ENCODE peak calls at places on chromosome 9, in four cellular contexts. W, S, I and B are unnamed samples. For H3K9me3, the result is how much of the 10 kb centered on the place peaks cover.

GRCh38 chr9:78013924-78014323 is 17.7 kb downstream of the GNAQ start:
- DNase-seq in I (no peak), W (no peak), S (no peak), B (no peak)

GRCh38 chr9:89670114-89670513 is 65.3 kb downstream of the GADD45G start:
- DNase-seq in W (no peak), I (no peak), S (no peak), B (no peak)

GRCh38 chr9:126109575-126109974 is 217.1 kb upstream of the MVB12B start:
- DNase-seq in W (no peak), I (no peak), S (no peak), B (no peak)

GRCh38 chr9:107472581-107473335 is 16.8 kb downstream of the KLF4 start:
- DNase-seq in I (no peak), W (no peak), S (peak), B (no peak)

GRCh38 chr9:111074395-111074794 is 36.1 kb upstream of the LPAR1 start:
- DNase-seq in W (no peak), I (no peak), S (no peak), B (no peak)

GRCh38 chr9:131735238-131736181 is 4.4 kb downstream of the RAPGEF1 start:
- DNase-seq in I (no peak), S (no peak), W (no peak), B (no peak)

GRCh38 chr9:123049589-123050222 is 16.2 kb downstream of the GPR21 start:
- DNase-seq in I (no peak), W (peak), S (no peak), B (no peak)

GRCh38 chr9:133115604-133116345 is 5.3 kb downstream of the RALGDS start:
- DNase-seq in S (no peak), I (no peak), W (no peak), B (peak)

GRCh38 chr9:37464426-37465248 is 613 bp downstream of the ZBTB5 start:
- DNase-seq in W (peak), I (no peak), S (no peak), B (peak)

GRCh38 chr9:86713456-86713855 is 233.8 kb downstream of the GAS1 start:
- DNase-seq in S (no peak), W (no peak), I (no peak), B (no peak)

GRCh38 chr9:130276121-130276520 is 10.6 kb downstream of the HMCN2 start:
- DNase-seq in I (no peak), S (no peak), W (no peak), B (no peak)

GRCh38 chr9:90053027-90053426 is 448.2 kb downstream of the GADD45G start:
- DNase-seq in W (no peak), I (peak), S (no peak), B (no peak)

GRCh38 chr9:16202913-16203734 is 650.3 kb downstream of the CCDC171 start:
- DNase-seq in W (no peak), I (no peak), S (peak), B (no peak)

GRCh38 chr9:123389070-123389469 is 33.1 kb downstream of the CRB2 start:
- DNase-seq in S (no peak), W (no peak), I (no peak), B (no peak)

GRCh38 chr9:105027082-105027481 is 99.1 kb upstream of the ABCA1 start:
- DNase-seq in S (no peak), W (no peak), I (no peak), B (no peak)

GRCh38 chr9:69564557-69564956 is 107.6 kb downstream of the APBA1 start:
- DNase-seq in I (no peak), W (no peak), S (no peak), B (no peak)

GRCh38 chr9:744790-745456 is 96.6 kb upstream of the DMRT1 start:
- DNase-seq in S (no peak), W (peak), I (no peak), B (peak)

GRCh38 chr9:78821126-78821822 is 524.3 kb downstream of the PSAT1 start:
- DNase-seq in W (no peak), I (no peak), S (peak), B (no peak)

GRCh38 chr9:93958875-93959682 is 3.9 kb upstream of the BARX1 start:
- DNase-seq in S (peak), I (no peak), W (no peak), B (no peak)

GRCh38 chr9:80881946-80882345 is 807.4 kb downstream of the TLE1 start:
- DNase-seq in W (no peak), S (peak), I (no peak), B (no peak)

GRCh38 chr9:124321416-124321815 is 63.7 kb downstream of the NEK6 start:
- DNase-seq in I (no peak), S (no peak), W (no peak), B (no peak)

GRCh38 chr9:93264338-93265125 is 80.6 kb downstream of the WNK2 start:
- DNase-seq in I (no peak), S (no peak), W (no peak), B (peak)

GRCh38 chr9:112179816-112180215 is 4.7 kb upstream of the SUSD1 start:
- DNase-seq in W (no peak), I (no peak), S (no peak), B (no peak)

GRCh38 chr9:98380065-98380681 is 124.7 kb upstream of the TBC1D2 start:
- DNase-seq in S (peak), I (peak), W (no peak), B (no peak)

GRCh38 chr9:129873563-129873962 is 38.3 kb downstream of the USP20 start:
- DNase-seq in S (no peak), I (no peak), W (no peak), B (no peak)

GRCh38 chr9:83920469-83920941 is 727 bp downstream of the KIF27 start:
- DNase-seq in I (peak), W (no peak), S (no peak), B (no peak)

DNA sequence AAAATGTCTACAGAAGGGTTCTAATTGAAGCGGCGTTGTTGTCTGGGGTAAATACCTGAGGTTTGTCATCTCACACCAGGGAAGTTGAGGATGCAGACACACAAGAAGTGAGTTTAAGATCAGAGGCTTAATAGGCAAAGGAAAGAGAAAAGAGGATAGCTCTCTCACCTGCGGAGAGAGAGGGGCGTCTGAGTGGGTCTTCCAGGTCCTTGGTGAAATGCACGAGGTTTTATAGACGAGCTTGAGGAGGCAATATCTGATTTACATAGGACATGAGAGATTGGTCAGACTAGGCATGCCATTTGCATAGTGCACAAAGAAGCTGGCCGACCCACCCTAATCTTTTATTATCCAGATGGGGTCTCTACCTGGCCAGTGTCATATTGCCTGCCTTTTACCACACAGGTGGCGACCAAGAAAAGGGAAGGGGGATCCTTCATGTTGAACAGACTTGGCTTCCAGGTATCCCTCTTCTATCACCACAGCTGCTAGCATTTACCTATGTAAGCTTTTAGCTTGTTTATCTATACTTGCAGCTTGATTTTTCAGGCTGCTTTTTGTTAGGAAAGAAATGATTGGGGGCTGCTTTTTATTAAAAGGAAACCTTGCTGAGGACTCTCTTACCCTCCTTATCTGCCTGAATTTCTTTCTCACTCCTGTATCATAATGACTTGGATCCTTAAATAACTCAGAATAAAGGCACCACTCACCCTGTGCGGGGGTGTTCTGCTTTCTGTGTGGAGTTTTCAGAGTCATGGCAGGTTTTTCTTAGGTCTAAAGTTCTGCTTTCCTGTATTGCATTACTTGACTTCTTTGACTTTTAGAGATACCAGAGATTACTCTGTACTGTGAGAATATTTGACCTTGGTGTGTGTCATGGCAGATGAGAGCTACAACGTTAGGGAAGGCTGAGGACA is 9.4 kb upstream of the GLT6D1 start:
- DNase-seq in I (no peak), W (no peak), S (peak), B (no peak)
- H3K9me3 ChIP-seq in I (under half), W (under half), S (under half), B (under half)

GRCh38 chr9:17246770-17247169 is 111.9 kb downstream of the CNTLN start:
- DNase-seq in S (no peak), W (no peak), I (no peak), B (no peak)

GRCh38 chr9:17251100-17251499 is 116.3 kb downstream of the CNTLN start:
- DNase-seq in S (no peak), W (no peak), I (no peak), B (no peak)
- H3K9me3 ChIP-seq in S (under half), W (half or more), I (under half), B (under half)

DNA sequence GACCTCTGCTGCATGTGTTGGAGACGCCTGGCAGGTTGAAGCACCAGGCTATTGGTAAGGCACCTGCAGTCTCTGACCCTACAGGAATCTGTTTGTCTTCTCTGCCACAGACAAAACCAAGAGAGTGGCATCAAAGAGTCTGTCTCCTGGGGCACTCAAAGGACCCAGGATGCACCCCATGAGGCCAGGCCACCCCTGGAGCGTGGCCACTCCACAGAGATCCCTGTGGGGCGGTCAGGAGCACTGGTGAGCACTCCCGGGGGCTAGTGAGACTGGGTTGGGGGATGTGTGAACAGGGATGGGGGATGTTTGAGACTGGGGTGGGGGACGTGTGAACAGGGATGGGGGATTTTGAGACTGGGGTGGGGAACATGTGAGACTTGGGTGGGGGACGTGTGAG is 240.3 kb downstream of the CACNA1B start:
- DNase-seq in W (no peak), I (no peak), S (no peak), B (no peak)
- H3K9me3 ChIP-seq in W (under half), I (under half), S (under half), B (under half)

DNA sequence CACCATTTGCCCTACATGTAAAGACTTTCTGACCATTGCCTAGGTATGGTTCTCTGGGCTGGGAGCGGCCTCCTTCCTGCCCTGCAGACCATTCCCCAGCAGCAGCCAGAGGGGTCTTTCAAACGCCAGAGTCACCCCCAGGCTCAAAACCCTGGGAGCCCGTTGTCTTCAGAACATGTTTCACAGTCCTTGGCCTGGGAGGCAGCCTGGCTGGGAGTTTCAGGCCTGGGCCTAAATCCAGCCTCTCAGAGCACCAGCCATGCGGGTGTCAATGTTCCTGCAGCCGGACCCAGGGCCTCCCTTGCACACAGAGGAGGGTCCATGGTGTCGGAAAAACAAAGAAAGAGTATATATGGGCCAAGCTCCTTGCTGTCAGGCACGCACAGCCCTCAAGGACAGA is 145.2 kb upstream of the FOXD4L5 start:
- DNase-seq in S (no peak), W (no peak), I (no peak), B (no peak)
- H3K9me3 ChIP-seq in S (under half), W (under half), I (under half), B (under half)

DNA sequence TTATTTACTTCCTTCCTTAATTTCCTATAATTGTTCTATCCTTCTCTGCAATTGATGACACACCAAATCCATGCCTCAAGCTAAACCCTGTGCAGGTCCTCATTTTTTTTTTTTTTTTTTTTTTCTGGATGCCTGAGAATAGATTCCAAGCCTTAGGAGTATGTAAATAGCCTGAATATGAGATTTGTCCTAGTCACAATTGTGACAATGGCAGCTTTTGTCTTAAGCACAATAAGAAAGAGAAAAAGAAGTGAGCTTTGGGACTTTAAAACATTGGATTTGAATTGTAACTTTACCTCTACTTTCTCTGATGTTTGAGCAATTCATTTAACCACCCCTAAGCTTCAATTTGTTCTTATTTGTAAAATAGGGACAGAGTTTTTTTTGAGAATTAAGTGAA is 280.5 kb downstream of the TUSC1 start:
- DNase-seq in S (no peak), I (peak), W (no peak), B (no peak)
- H3K9me3 ChIP-seq in S (under half), I (under half), W (under half), B (under half)